ENCODE peak calls at places on chromosomes 4 and X, in five cellular contexts. T is OCI-LY7, R is hepatocyte, L is HCT116, D is GM23338. B is an unnamed sample.

GRCh38 chrX:136021903-136022302 is 36.7 kb downstream of the SLC9A6 start:
- DNase-seq in T (no peak), R (no peak), L (no peak), D (no peak), B (no peak)

GRCh38 chr4:139853309-139853708 is 187.7 kb downstream of the MGST2 start:
- DNase-seq in T (no peak), R (no peak), L (no peak), D (peak; percentile 66), B (no peak)

GRCh38 chrX:69510137-69510715 is 6.1 kb downstream of the NALF2 start:
- DNase-seq in T (peak; percentile 13), R (no peak), L (no peak), D (no peak), B (no peak)

GRCh38 chrX:53282313-53282712 is 929 bp upstream of the IQSEC2 start:
- DNase-seq in T (no peak), R (no peak), L (no peak), D (no peak), B (no peak)

GRCh38 chrX:113741744-113742143 is 842.1 kb upstream of the HTR2C start:
- DNase-seq in T (peak; percentile 25), R (peak; percentile 66), L (peak; percentile 18), D (peak; percentile 38), B (peak; percentile 60)

GRCh38 chr4:86019362-86019761 is 340.5 kb downstream of the MAPK10 start:
- DNase-seq in T (no peak), R (no peak), L (no peak), D (no peak), B (no peak)

GRCh38 chrX:21798677-21799219 is 40.7 kb upstream of the MBTPS2 start:
- DNase-seq in T (no peak), R (peak; percentile 29), L (peak; percentile 84), D (no peak), B (peak; percentile 9)

GRCh38 chrX:37638047-37638446 is 47.5 kb upstream of the XK start:
- DNase-seq in T (no peak), R (no peak), L (no peak), D (no peak), B (no peak)

GRCh38 chr4:185357220-185357619 is 38.5 kb downstream of the LRP2BP start:
- DNase-seq in T (no peak), R (no peak), L (no peak), D (no peak), B (peak; percentile 26)

GRCh38 chr4:98262431-98262830 is 1.2 kb downstream of the RAP1GDS1 start:
- DNase-seq in T (peak; percentile 17), R (no peak), L (no peak), D (peak; percentile 8), B (peak; percentile 30)

GRCh38 chrX:13078739-13079444 is 34.5 kb upstream of the FAM9C start:
- DNase-seq in T (no peak), R (peak; percentile 57), L (no peak), D (no peak), B (peak; percentile 82)

GRCh38 chr4:56940403-56940802 is 32.7 kb downstream of the REST start:
- DNase-seq in T (no peak), R (no peak), L (no peak), D (no peak), B (no peak)

GRCh38 chr4:117755438-117755837 is 278.8 kb upstream of the NDST3 start:
- DNase-seq in T (no peak), R (no peak), L (no peak), D (no peak), B (no peak)

GRCh38 chr4:82260632-82261031 is 113.2 kb downstream of the HNRNPD start:
- DNase-seq in T (no peak), R (no peak), L (no peak), D (no peak), B (no peak)

GRCh38 chr4:109589119-109589518 is 29.1 kb downstream of the MCUB start:
- DNase-seq in T (peak; percentile 5), R (peak; percentile 7), L (no peak), D (no peak), B (no peak)

GRCh38 chrX:8244301-8244700 is 73.2 kb upstream of the VCX2 start:
- DNase-seq in T (no peak), R (no peak), L (no peak), D (no peak), B (no peak)

DNA sequence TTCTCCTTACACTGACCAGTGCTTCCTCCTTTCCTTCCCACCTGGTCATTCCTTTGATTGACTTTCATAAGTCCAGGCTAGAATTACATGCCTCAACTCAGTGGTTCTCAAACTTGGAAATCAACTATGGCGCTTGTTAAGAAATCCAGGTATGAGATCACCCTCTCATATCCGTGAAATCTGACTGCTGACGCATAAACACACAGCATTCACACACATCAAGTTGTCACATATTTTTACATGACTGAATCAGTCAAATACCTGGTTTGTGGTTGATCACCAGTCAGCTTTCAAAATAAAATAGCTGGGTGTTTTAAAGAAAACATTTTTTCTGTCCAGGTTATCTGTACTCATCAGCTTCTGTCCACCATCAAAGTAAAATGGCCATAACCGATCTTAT is 433.5 kb downstream of the AFF2 start:
- DNase-seq in T (no peak), R (no peak), L (no peak), D (no peak), B (no peak)
- TF ChIP-seq EZH2phosphoT487 in T (no peak), R (no peak), L (no peak), D (no peak), B (no peak)

GRCh38 chrX:139692908-139693307 is 15.1 kb downstream of the MCF2 start:
- DNase-seq in T (no peak), R (no peak), L (no peak), D (no peak), B (peak; percentile 3)
- H3K4me3 ChIP-seq in T (no peak overlapping the region), R (no peak overlapping the region), L (no peak overlapping the region), D (peak overlapping the region; percentile 55), B (peak overlapping the region; percentile 60)

DNA sequence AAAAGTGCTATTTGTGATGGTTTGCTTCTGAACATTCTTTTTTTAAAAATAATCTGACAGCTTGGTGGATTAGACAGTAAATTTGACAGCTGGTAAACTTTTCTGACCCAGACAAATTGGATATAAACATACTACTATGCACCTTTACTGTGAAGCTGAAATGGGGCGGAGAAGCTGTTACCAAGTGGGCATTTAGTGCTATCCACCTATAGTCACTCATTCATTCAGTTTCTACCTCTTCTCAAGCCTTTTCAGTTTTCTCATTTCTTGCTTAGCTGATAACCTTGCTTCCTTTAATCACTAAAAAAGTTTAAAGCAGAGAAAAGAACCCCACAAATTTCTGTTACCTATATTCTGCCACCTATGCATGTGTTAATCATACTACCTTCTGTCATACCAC is 5.2 kb downstream of the RPS3A start:
- DNase-seq in T (no peak), R (no peak), L (no peak), D (no peak), B (no peak)
- H3K36me3 ChIP-seq in T (peaks cover 96% of the 10 kb centered on the region), R (no peaks in the 10 kb centered on the region), L (peaks cover 26% of the 10 kb centered on the region), D (peaks cover 72% of the 10 kb centered on the region), B (peaks cover 61% of the 10 kb centered on the region)

DNA sequence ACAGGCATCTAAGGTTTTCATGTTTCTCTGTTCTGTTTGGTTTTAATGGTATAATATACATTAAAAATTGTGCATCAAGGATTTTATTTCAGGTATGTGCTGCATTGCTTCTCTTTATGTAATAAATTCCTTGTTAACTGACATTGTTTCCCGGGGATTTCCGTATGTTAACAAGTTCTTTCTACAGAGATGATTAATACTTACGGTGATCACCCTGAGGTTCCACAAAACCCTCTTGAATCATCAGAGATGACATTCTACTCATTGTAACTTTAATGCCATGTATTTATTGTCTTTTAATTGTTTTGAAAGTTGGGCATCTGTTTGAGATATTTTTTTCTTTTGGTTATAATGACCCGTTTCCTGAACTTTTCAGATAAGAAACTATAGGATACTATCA is 37.5 kb downstream of the ARHGAP10 start:
- DNase-seq in T (no peak), R (no peak), L (no peak), D (no peak), B (peak; percentile 29)
- TF ChIP-seq EZH2phosphoT487 in T (no peak), R (no peak), L (no peak), D (no peak), B (no peak)

GRCh38 chrX:129981207-129981553 is 1.3 kb upstream of the BCORL1 start:
- DNase-seq in T (no peak), R (no peak), L (no peak), D (no peak), B (no peak)

GRCh38 chrX:129980043-129980442 is 2.4 kb upstream of the BCORL1 start:
- DNase-seq in T (no peak), R (peak; percentile 44), L (no peak), D (no peak), B (peak; percentile 29)

GRCh38 chrX:129981752-129982299 is 609 bp upstream of the BCORL1 start:
- DNase-seq in T (no peak), R (no peak), L (no peak), D (no peak), B (no peak)

GRCh38 chrX:129980540-129981206 is 1.8 kb upstream of the BCORL1 start:
- DNase-seq in T (no peak), R (peak; percentile 71), L (no peak), D (peak; percentile 58), B (peak; percentile 35)

GRCh38 chrX:129979207-129979920 is 3.1 kb upstream of the BCORL1 start:
- DNase-seq in T (no peak), R (no peak), L (no peak), D (no peak), B (peak; percentile 30)
- H3K4me3 ChIP-seq in T (no peak overlapping the region), R (no peak overlapping the region), L (no peak overlapping the region), D (peak overlapping the region; percentile 40), B (no peak overlapping the region)

DNA sequence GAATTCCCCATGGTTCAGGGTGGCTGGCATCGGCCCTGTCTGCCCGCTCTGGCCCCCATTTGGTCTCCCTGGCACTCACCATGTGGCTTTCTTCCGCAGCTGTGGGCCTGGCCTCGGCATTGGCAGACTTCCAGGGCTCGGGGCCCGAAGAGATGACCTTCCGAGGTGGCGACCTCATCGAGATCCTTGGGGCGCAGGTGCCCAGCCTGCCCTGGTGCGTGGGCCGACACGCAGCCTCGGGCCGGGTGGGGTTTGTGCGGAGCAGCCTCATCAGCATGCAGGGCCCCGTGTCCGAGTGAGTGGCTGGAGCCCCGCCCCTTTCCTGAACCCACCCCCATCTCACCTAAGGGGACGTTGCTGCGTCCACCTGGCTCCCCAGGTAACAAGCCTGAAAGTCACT is 20.1 kb downstream of the SH3TC1 start:
- DNase-seq in T (no peak), R (no peak), L (no peak), D (no peak), B (no peak)
- H3K36me3 ChIP-seq in T (no peaks in the 10 kb centered on the region), R (no peaks in the 10 kb centered on the region), L (no peaks in the 10 kb centered on the region), D (no peaks in the 10 kb centered on the region), B (no peaks in the 10 kb centered on the region)

GRCh38 chr4:94913316-94913715 is 155.6 kb downstream of the BMPR1B start:
- DNase-seq in T (no peak), R (no peak), L (no peak), D (no peak), B (no peak)

GRCh38 chr4:94905511-94905910 is 147.8 kb downstream of the BMPR1B start:
- DNase-seq in T (no peak), R (no peak), L (no peak), D (peak; percentile 32), B (no peak)

GRCh38 chr4:94911141-94911540 is 153.4 kb downstream of the BMPR1B start:
- DNase-seq in T (no peak), R (no peak), L (no peak), D (no peak), B (no peak)

GRCh38 chr4:94912606-94913005 is 154.9 kb downstream of the BMPR1B start:
- DNase-seq in T (no peak), R (no peak), L (no peak), D (no peak), B (no peak)

DNA sequence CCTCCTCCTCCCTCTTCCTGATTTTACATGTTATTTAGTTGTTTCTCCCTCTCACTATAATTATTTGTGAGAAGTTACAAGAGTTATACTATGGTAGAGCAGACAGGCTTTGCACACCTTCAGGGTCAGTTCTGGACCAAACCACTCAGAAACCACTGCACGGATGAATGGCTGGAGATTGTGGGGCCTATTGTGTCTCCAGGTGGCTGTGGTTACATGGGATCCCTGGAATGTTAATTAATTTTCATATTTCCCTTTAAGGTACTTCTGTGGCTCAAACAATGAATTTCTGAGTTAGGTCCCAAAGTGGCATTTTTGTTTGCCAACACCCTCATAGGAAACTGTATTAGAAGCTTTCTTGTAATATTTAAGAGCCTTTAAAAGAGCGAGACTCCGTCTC is 151.9 kb downstream of the BMPR1B start:
- DNase-seq in T (no peak), R (no peak), L (no peak), D (no peak), B (no peak)
- TF ChIP-seq EZH2phosphoT487 in T (no peak), R (no peak), L (no peak), D (no peak), B (no peak)

B was measured in GM23248.